ENCODE peak calls at places on chromosomes 7 and 10, in six cellular contexts. R, D, F, T, U and E are unnamed samples.

GRCh38 chr10:86734209-86734988 is 22.0 kb upstream of the BMPR1A start:
- DNase-seq in T (no peak), R (no peak), U (no peak), F (no peak), D (no peak), E (no peak)

GRCh38 chr7:42805601-42806000 is 106.3 kb downstream of the C7orf25 start:
- DNase-seq in D (no peak), U (no peak), T (no peak), R (no peak), F (no peak), E (no peak)

GRCh38 chr10:92124524-92125168 is 166.2 kb downstream of the CPEB3 start:
- DNase-seq in D (peak), U (no peak), R (peak), T (no peak), F (no peak), E (no peak)

GRCh38 chr10:114181971-114182370 is 2.8 kb downstream of the TDRD1 start:
- DNase-seq in D (no peak), T (no peak), R (peak), U (no peak), F (no peak), E (no peak)

GRCh38 chr7:151792011-151792410 is 84.9 kb downstream of the PRKAG2 start:
- DNase-seq in T (no peak), D (no peak), R (no peak), U (no peak), F (no peak), E (no peak)

GRCh38 chr7:132969520-132969919 is 112.4 kb downstream of the CHCHD3 start:
- DNase-seq in T (no peak), D (no peak), R (no peak), U (no peak), F (no peak), E (no peak)

GRCh38 chr10:126391162-126391880 is 3.0 kb upstream of the ADAM12 start:
- DNase-seq in T (no peak), D (peak), U (peak), F (no peak), R (no peak), E (no peak)

GRCh38 chr7:46583606-46584005 is 662.5 kb upstream of the IGFBP3 start:
- DNase-seq in U (no peak), F (no peak), T (no peak), R (no peak), D (peak), E (no peak)

GRCh38 chr7:6631605-6632004 is 5.5 kb upstream of the ZNF316 start:
- DNase-seq in D (no peak), F (no peak), R (no peak), U (no peak), T (no peak), E (no peak)

GRCh38 chr7:155188821-155189599 is 108.7 kb upstream of the INSIG1 start:
- DNase-seq in R (no peak), D (peak), T (no peak), F (no peak), U (no peak), E (no peak)

GRCh38 chr7:44066494-44067063 is 1.2 kb upstream of the PGAM2 start:
- DNase-seq in U (no peak), F (no peak), D (no peak), T (no peak), R (peak), E (no peak)

GRCh38 chr7:2821161-2821841 is 22.8 kb downstream of the GNA12 start:
- DNase-seq in D (peak), F (no peak), R (peak), U (no peak), T (peak), E (no peak)

GRCh38 chr7:93226310-93226709 is at the start of gene HEPACAM2:
- DNase-seq in D (no peak), U (no peak), F (no peak), T (no peak), R (no peak), E (no peak)

GRCh38 chr7:87599336-87599735 is 1.3 kb downstream of the ABCB1 start:
- DNase-seq in U (no peak), T (peak), R (peak), D (no peak), F (no peak), E (peak)

GRCh38 chr10:71070741-71071140 is 141.6 kb upstream of the UNC5B start:
- DNase-seq in F (no peak), D (no peak), R (no peak), U (no peak), T (no peak), E (no peak)

GRCh38 chr7:51080622-51081269 is 235.9 kb downstream of the COBL start:
- DNase-seq in U (no peak), T (no peak), F (no peak), R (no peak), D (no peak), E (no peak)

GRCh38 chr10:8043569-8044306 is 10.8 kb upstream of the GATA3 start:
- DNase-seq in D (no peak), T (no peak), F (no peak), U (no peak), R (no peak), E (no peak)

GRCh38 chr7:75740846-75741497 is 2.2 kb upstream of the HIP1 start:
- DNase-seq in D (no peak), U (no peak), T (peak), F (no peak), R (peak), E (peak)

GRCh38 chr7:151520419-151521229 is 929 bp upstream of the RHEB start:
- DNase-seq in F (peak), U (no peak), D (no peak), R (peak), T (no peak), E (no peak)

GRCh38 chr10:78212786-78213175 is 179.1 kb downstream of the RPS24 start:
- DNase-seq in U (no peak), F (no peak), D (no peak), T (no peak), R (no peak), E (no peak)

GRCh38 chr7:1555046-1555812 is 776 bp downstream of the TMEM184A start:
- DNase-seq in R (no peak), U (no peak), D (peak), F (no peak), T (no peak), E (no peak)

GRCh38 chr7:132838313-132838712 is 243.6 kb downstream of the CHCHD3 start:
- DNase-seq in U (no peak), F (no peak), T (no peak), D (no peak), R (no peak), E (no peak)

GRCh38 chr10:11931038-11931437 is 107.9 kb downstream of the PROSER2 start:
- DNase-seq in R (no peak), D (peak), F (no peak), T (no peak), U (no peak), E (no peak)

GRCh38 chr10:70940834-70941568 is 52.6 kb upstream of the PCBD1 start:
- DNase-seq in U (no peak), R (no peak), T (no peak), D (peak), F (no peak), E (no peak)

GRCh38 chr7:79711660-79712059 is 258.2 kb upstream of the MAGI2 start:
- DNase-seq in R (no peak), U (no peak), F (no peak), D (no peak), T (no peak), E (no peak)

GRCh38 chr10:15253951-15254807 is 85.7 kb upstream of the NMT2 start:
- DNase-seq in T (no peak), F (no peak), U (no peak), D (no peak), R (no peak), E (no peak)

GRCh38 chr10:33334170-33334838 is at the start of gene NRP1:
- DNase-seq in F (no peak), R (no peak), D (peak), U (peak), T (peak), E (no peak)

GRCh38 chr10:100485336-100485735 is 22.5 kb downstream of the WNT8B start:
- DNase-seq in R (no peak), D (no peak), U (peak), F (no peak), T (no peak), E (no peak)

GRCh38 chr7:93382362-93382761 is 150.2 kb downstream of the VPS50 start:
- DNase-seq in U (no peak), F (no peak), R (no peak), D (no peak), T (no peak), E (no peak)

GRCh38 chr10:69941730-69942129 is 110.9 kb upstream of the MACROH2A2 start:
- DNase-seq in F (no peak), D (no peak), U (no peak), T (no peak), R (no peak), E (no peak)

GRCh38 chr10:128420623-128421022 is 294.4 kb upstream of the MKI67 start:
- DNase-seq in R (no peak), U (no peak), T (no peak), D (no peak), F (no peak), E (no peak)

GRCh38 chr7:129433823-129434171 is 435 bp upstream of the STRIP2 start:
- DNase-seq in D (no peak), U (no peak), R (no peak), F (no peak), T (peak), E (peak)

GRCh38 chr10:90650858-90651257 is 207.0 kb downstream of the HTR7 start:
- DNase-seq in U (no peak), R (no peak), T (no peak), F (no peak), D (no peak), E (no peak)

GRCh38 chr7:102029616-102030015 is 212.2 kb downstream of the CUX1 start:
- DNase-seq in D (no peak), F (no peak), R (no peak), U (no peak), T (no peak), E (no peak)

GRCh38 chr7:117548035-117548434 is 68.2 kb downstream of the CFTR start:
- DNase-seq in T (no peak), F (no peak), R (no peak), D (no peak), U (no peak), E (no peak)

GRCh38 chr7:158818325-158819213 is 10.7 kb downstream of the ESYT2 start:
- DNase-seq in U (peak), R (peak), T (peak), D (peak), F (peak), E (no peak)

GRCh38 chr10:31927597-31928530 is 767 bp downstream of the ARHGAP12 start:
- DNase-seq in T (peak), F (peak), U (peak), R (peak), D (peak), E (no peak)
- TF ChIP-seq CTCF in T (no peak), F (peak), U (peak), R (peak), D (peak), E (peak)

GRCh38 chr10:79316671-79317431 is 30.4 kb upstream of the PPIF start:
- DNase-seq in D (no peak), F (no peak), U (no peak), R (no peak), T (peak), E (peak)
- TF ChIP-seq CTCF in D (peak), F (no peak), U (no peak), R (no peak), T (peak), E (peak)

GRCh38 chr10:44974628-44975431 is 3.8 kb downstream of the DEPP1 start:
- DNase-seq in D (peak), R (peak), T (peak), F (peak), U (peak), E (no peak)
- TF ChIP-seq CTCF in D (peak), R (peak), T (peak), F (peak), U (peak), E (peak)

GRCh38 chr10:116770281-116770680 is 27.9 kb upstream of the HSPA12A start:
- DNase-seq in R (no peak), U (no peak), T (no peak), D (no peak), F (no peak), E (no peak)

GRCh38 chr10:116772901-116773300 is 30.5 kb upstream of the HSPA12A start:
- DNase-seq in R (no peak), D (no peak), T (no peak), F (no peak), U (no peak), E (no peak)

GRCh38 chr10:116771891-116772290 is 29.5 kb upstream of the HSPA12A start:
- DNase-seq in D (no peak), U (no peak), R (no peak), F (no peak), T (no peak), E (no peak)

GRCh38 chr10:116769791-116770190 is 27.4 kb upstream of the HSPA12A start:
- DNase-seq in U (no peak), D (peak), R (no peak), F (no peak), T (no peak), E (no peak)

GRCh38 chr10:116771101-116771705 is 28.8 kb upstream of the HSPA12A start:
- DNase-seq in T (no peak), D (peak), R (no peak), F (peak), U (no peak), E (no peak)
- TF ChIP-seq CTCF in T (no peak), D (peak), R (no peak), F (no peak), U (no peak), E (no peak)

DNA sequence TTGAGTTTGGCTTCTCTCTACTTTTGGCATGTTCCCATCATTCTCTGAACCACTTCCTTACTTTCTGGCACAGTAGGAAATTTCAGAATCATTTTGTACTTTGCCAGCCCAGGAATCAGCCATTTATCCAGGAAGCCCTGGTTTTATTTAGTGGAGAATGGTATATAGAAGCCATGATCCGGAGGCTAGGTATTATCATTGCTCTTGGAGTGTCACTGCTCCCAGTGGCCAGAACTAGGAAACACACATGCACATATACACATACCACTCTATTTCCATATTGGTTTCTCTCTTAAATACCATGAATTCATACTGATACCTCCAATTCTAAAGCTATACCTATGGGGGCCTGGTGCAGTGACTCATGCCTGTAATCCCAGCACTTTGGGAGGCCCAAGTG is 36.3 kb downstream of the SUFU start:
- DNase-seq in F (no peak), R (no peak), T (peak), D (no peak), U (no peak), E (peak)
- TF ChIP-seq CTCF in F (no peak), R (no peak), T (peak), D (peak), U (peak), E (peak)

DNA sequence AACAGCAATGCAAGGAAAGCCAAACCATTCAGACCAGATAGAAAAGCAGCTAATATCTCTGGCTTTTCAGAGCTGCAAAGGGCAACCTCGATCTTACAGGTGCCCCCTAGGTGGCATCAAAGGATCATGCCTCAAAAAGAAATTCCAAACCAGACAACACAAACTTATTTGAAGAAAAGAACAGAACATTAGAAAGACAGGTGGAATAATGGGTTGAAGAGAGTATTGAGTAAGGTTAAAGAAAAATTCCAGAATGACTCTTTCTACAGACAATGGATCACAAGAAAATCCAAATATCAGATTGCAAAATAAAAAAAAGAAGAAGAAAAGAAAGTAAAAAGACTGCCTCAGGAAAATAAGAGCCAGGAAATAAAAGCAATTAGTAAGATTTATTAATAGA is 213.7 kb downstream of the ELMO1 start:
- DNase-seq in T (no peak), U (no peak), D (no peak), R (no peak), F (no peak), E (no peak)
- TF ChIP-seq CTCF in T (peak), U (peak), D (peak), R (no peak), F (peak), E (peak)